ENCODE peak calls at places on chromosomes 7 and 10, in four cellular contexts. One of them, this sample, is unnamed.

GRCh38 chr10:92830478-92831389 is 17.6 kb upstream of the EXOC6 start:
- DNase-seq in H1: peak
- DNase-seq in mesenchymal stem cell: no peak
- DNase-seq in H9: no peak
- DNase-seq in this sample: no peak

GRCh38 chr7:27097686-27098492 is 2.1 kb upstream of the HOXA1 start:
- DNase-seq in H1: peak
- DNase-seq in mesenchymal stem cell: peak
- DNase-seq in H9: no peak
- DNase-seq in this sample: peak

GRCh38 chr7:114703677-114704076 is 218.2 kb upstream of the MDFIC start:
- DNase-seq in H1: no peak
- DNase-seq in mesenchymal stem cell: peak
- DNase-seq in H9: no peak
- DNase-seq in this sample: no peak

GRCh38 chr10:26556756-26557640 is 118.9 kb downstream of the APBB1IP start:
- DNase-seq in H1: no peak
- DNase-seq in mesenchymal stem cell: peak
- DNase-seq in H9: peak
- DNase-seq in this sample: peak

GRCh38 chr7:137025469-137026175 is 157.2 kb downstream of the CHRM2 start:
- DNase-seq in H1: no peak
- DNase-seq in mesenchymal stem cell: peak
- DNase-seq in H9: no peak
- DNase-seq in this sample: no peak

GRCh38 chr10:85919358-85920022 is 447.1 kb downstream of the GRID1 start:
- DNase-seq in H1: no peak
- DNase-seq in mesenchymal stem cell: no peak
- DNase-seq in H9: no peak
- DNase-seq in this sample: no peak

GRCh38 chr10:84156768-84157167 is 16.8 kb upstream of the GPR15LG start:
- DNase-seq in H1: no peak
- DNase-seq in mesenchymal stem cell: peak
- DNase-seq in H9: no peak
- DNase-seq in this sample: no peak

GRCh38 chr7:138613630-138614029 is 87.5 kb downstream of the SVOPL start:
- DNase-seq in H1: no peak
- DNase-seq in mesenchymal stem cell: no peak
- DNase-seq in H9: no peak
- DNase-seq in this sample: no peak

GRCh38 chr7:149334930-149335329 is 72.9 kb downstream of the ZNF783 start:
- DNase-seq in H1: no peak
- DNase-seq in mesenchymal stem cell: no peak
- DNase-seq in H9: no peak
- DNase-seq in this sample: no peak

GRCh38 chr7:134827889-134828288 is 48.5 kb downstream of the CALD1 start:
- DNase-seq in H1: no peak
- DNase-seq in mesenchymal stem cell: peak
- DNase-seq in H9: no peak
- DNase-seq in this sample: no peak

GRCh38 chr10:120788756-120789155 is 62.4 kb upstream of the WDR11 start:
- DNase-seq in H1: no peak
- DNase-seq in mesenchymal stem cell: no peak
- DNase-seq in H9: no peak
- DNase-seq in this sample: no peak

GRCh38 chr7:5514440-5515035 is 90.9 kb upstream of the TNRC18 start:
- DNase-seq in H1: no peak
- DNase-seq in mesenchymal stem cell: peak
- DNase-seq in H9: no peak
- DNase-seq in this sample: no peak

GRCh38 chr7:2754086-2754485 is 66.1 kb downstream of the AMZ1 start:
- DNase-seq in H1: no peak
- DNase-seq in mesenchymal stem cell: no peak
- DNase-seq in H9: no peak
- DNase-seq in this sample: no peak

GRCh38 chr10:69490876-69491275 is 39.6 kb downstream of the TSPAN15 start:
- DNase-seq in H1: no peak
- DNase-seq in mesenchymal stem cell: no peak
- DNase-seq in H9: no peak
- DNase-seq in this sample: no peak

GRCh38 chr7:80372415-80372814 is 139.4 kb downstream of the GNAT3 start:
- DNase-seq in H1: no peak
- DNase-seq in mesenchymal stem cell: peak
- DNase-seq in H9: no peak
- DNase-seq in this sample: no peak

GRCh38 chr10:1173091-1173490 is 116.9 kb downstream of the WDR37 start:
- DNase-seq in H1: no peak
- DNase-seq in mesenchymal stem cell: no peak
- DNase-seq in H9: no peak
- DNase-seq in this sample: no peak

DNA sequence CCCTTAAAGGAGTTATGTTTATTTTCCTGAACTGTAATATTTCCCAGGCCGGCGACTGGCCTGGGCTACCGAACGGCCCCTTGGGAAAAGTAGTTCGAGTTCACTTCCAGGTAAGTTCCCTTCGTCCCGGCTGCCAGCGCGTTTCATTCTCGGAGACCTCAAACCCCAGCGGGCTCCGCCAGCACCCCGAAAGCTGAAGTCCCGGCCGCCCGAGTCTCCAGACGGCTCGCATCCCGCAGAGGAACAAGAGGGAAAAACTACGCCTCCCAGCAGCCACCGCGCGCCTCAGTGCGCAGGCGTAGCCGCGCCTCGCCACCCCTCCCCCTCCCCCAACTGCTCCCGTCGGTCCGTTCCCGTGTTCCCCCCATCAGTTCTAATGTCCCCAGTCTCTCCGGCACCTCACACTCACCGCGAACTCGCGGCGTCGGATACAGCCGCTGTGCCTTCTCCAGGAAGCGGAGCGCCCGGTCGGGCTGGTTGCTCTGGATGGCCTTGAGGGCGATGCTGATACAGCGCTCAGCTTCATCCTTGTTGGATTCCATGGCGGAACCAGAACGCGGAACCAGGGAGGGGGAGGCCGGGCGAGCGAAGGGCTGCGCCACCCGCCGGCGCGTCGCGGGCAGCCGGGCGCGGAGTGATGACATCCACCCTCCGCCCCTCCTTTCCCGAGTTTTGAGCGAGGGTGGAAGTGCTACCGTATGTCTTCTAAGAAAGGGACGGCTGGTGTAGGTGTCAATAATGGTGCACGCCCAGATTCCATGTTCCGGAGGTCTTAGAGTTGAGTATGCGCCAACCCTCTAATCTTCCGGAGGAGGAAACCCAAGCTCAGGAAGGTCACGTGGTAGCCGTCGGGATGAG is at the start of gene DNAJB12:
- DNase-seq in H1: peak
- DNase-seq in mesenchymal stem cell: peak
- DNase-seq in H9: peak
- DNase-seq in this sample: peak
- H2BK12ac ChIP-seq in H1: peak
- H2BK12ac ChIP-seq in mesenchymal stem cell: peak
- H2BK12ac ChIP-seq in H9: peak
- H2BK12ac ChIP-seq in this sample: no peak

DNA sequence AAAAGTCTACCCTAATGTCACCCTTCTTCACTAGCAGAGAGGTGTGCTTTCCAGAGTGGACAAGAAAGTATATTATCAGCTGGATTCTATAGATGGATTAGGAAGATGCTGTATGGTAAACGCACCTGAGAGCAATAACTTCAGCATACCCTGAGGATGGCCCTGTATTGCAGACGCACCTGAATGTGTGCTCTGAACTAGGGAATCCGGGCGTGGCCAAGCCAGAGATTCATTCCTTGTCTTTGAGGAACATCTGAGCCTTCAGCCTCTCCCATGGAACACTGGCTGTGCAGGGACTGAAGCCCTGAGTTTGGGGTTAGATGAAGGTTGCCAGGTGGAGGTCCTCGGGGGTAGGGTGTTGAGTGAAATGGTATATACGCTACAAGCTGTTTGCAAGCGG is 66.2 kb upstream of the NFE2L3 start:
- DNase-seq in H1: no peak
- DNase-seq in mesenchymal stem cell: no peak
- DNase-seq in H9: no peak
- DNase-seq in this sample: no peak
- H2BK12ac ChIP-seq in H1: no peak
- H2BK12ac ChIP-seq in mesenchymal stem cell: no peak
- H2BK12ac ChIP-seq in H9: no peak
- H2BK12ac ChIP-seq in this sample: no peak

DNA sequence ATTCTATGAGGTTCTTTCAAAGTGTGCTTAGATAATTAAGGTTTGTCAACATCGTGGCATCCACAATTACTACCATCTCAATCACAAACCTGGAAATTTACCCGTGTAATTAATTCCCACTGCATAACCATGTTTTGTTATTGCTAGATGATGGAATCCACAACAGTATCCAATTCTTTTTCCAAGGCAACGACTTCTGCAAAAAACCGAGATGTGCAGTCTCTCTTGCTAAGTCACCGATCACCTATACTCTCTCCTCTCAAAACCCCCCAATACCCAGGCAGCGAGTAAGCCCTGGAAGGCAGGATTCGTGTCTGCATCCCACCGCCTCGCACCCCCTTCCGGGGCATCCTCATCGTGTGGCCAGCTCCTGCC is 678 bp upstream of the EIF4H start:
- DNase-seq in H1: no peak
- DNase-seq in mesenchymal stem cell: no peak
- DNase-seq in H9: no peak
- DNase-seq in this sample: no peak
- H2BK12ac ChIP-seq in H1: no peak
- H2BK12ac ChIP-seq in mesenchymal stem cell: peak
- H2BK12ac ChIP-seq in H9: no peak
- H2BK12ac ChIP-seq in this sample: no peak

DNA sequence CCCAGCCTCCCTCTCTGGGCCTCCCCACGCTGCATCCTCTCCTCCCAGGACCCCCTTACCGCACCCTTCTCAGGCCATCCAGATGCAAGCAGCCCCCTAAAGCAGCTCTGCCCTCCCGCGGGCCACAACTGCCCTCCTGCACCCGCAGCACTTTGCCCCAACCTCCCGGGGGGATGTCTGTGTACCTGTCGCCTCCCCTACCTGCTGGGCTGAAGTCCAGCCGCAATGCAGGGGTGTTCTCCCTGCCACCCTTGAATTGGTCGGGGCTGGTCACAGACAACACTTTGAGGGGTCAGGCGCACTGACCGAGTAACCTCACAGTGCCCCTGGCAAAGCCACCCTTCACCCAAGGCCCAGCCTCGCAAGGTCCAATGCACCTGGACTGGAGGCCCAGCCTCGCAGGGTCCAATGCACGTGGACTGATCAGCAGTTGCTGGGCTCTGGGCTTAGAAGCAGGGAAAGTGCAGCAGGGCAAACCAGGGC is 8.3 kb upstream of the CALML5 start:
- DNase-seq in H1: no peak
- DNase-seq in mesenchymal stem cell: no peak
- DNase-seq in H9: no peak
- DNase-seq in this sample: no peak
- H2BK12ac ChIP-seq in H1: no peak
- H2BK12ac ChIP-seq in mesenchymal stem cell: no peak
- H2BK12ac ChIP-seq in H9: no peak
- H2BK12ac ChIP-seq in this sample: no peak

DNA sequence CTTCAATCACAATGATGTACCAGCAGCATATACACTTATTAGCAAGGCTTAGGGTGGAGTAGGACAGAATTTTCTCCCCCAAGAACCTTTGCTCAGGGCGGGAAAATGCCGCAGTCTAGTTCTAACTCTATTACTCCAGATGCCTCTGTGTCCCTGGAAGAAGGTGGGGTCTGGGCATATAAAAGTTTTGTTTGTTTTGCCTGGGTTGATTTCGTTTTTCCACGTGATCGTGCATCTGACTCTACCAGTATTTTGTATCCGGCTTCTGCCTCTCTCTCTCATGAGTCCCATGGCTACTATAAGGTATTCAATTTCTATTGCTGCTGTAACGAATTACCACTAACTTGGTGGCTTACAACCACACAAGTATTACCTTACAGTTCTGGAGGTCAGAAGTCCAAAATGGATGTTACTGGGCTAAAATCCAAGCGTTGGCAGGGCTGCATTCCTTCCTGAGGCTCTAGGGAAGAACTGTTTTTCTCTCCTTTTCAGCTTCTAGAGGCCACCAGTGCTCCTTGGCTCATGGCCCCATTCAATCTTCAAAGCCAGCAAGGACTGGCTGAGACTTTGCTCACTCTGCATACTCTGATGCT is 181.2 kb upstream of the PRSS58 start:
- DNase-seq in H1: no peak
- DNase-seq in mesenchymal stem cell: no peak
- DNase-seq in H9: no peak
- DNase-seq in this sample: no peak
- H2BK12ac ChIP-seq in H1: no peak
- H2BK12ac ChIP-seq in mesenchymal stem cell: no peak
- H2BK12ac ChIP-seq in H9: no peak
- H2BK12ac ChIP-seq in this sample: no peak

DNA sequence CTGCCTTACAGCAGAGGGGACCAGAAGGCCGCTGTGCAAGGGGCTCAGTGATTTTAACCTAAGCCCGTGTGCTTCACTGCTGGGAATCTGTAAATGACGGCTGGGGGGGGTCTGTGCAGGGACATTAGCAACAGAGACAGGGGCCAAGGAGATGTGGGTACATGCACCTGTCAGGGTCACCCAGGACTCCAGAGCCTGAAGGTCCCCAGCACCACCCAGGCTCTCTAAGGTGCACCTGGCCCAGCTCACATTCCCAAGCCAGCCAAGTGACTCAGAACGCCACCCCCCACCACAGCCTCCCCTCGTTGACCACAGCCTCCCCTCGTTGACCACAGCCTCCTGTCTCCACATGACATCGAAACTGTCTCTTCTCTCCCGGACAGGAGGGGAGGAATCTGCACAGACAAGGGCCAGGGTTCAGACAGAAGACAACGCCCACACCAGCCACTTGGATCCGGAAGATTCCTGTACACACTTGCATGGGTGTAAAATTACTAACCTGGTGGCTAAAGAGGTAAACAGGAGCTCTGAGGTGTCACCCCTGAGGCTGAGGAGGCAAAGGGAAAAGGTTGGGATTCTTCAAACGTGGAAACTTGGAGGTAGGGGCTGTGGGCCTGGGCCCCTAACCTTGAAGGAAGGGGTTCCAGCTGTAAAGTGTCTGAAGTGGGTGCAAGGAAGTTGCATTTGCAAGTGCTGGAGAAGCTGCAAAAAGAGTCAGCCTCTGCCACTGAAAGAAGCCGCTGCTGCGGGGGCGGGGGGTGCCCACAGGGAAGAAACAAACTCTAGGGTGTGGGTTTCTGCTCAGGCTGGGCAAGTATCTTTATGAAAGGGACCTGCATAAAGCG is 27.0 kb downstream of the CALML3 start:
- DNase-seq in H1: no peak
- DNase-seq in mesenchymal stem cell: peak
- DNase-seq in H9: no peak
- DNase-seq in this sample: no peak
- H2BK12ac ChIP-seq in H1: no peak
- H2BK12ac ChIP-seq in mesenchymal stem cell: peak
- H2BK12ac ChIP-seq in H9: no peak
- H2BK12ac ChIP-seq in this sample: no peak

GRCh38 chr10:78302739-78302988 is 269.0 kb downstream of the RPS24 start:
- DNase-seq in H1: no peak
- DNase-seq in mesenchymal stem cell: no peak
- DNase-seq in H9: no peak
- DNase-seq in this sample: no peak
- H2BK12ac ChIP-seq in H1: no peak
- H2BK12ac ChIP-seq in mesenchymal stem cell: no peak
- H2BK12ac ChIP-seq in H9: no peak
- H2BK12ac ChIP-seq in this sample: peak

GRCh38 chr10:93993782-93994668 is at the start of gene PLCE1:
- DNase-seq in H1: peak
- DNase-seq in mesenchymal stem cell: peak
- DNase-seq in H9: peak
- DNase-seq in this sample: peak
- H2BK12ac ChIP-seq in H1: no peak
- H2BK12ac ChIP-seq in mesenchymal stem cell: peak
- H2BK12ac ChIP-seq in H9: no peak
- H2BK12ac ChIP-seq in this sample: no peak

This sample was measured in neuronal stem cell.